ENCODE peak calls at places on chromosomes 6 and 20, in nine cellular contexts. G is heart left ventricle, W is psoas muscle, U is transverse colon, N is mesothelial cell of epicardium, S is mammary epithelial cell, R is mucosa of descending colon, C is HCT116, K is choroid plexus epithelial cell. T is an unnamed sample.

GRCh38 chr6:113352029-113352801 is 504.9 kb upstream of the MARCKS start:
- DNase-seq in G (no peak), R (no peak), K (peak), W (no peak), C (peak), S (peak), N (no peak), U (peak), T (no peak)

GRCh38 chr6:11835065-11835464 is 56.5 kb upstream of the ADTRP start:
- DNase-seq in R (no peak), W (no peak), U (no peak), S (no peak), N (no peak), K (no peak), C (no peak), G (peak), T (no peak)

GRCh38 chr6:29924731-29925130 is 17.6 kb upstream of the HLA-A start:
- DNase-seq in N (no peak), R (no peak), W (no peak), S (peak), G (no peak), C (peak), U (no peak), K (no peak), T (no peak)

GRCh38 chr20:47211036-47211435 is 145.5 kb downstream of the ZMYND8 start:
- DNase-seq in C (no peak), U (no peak), K (no peak), G (no peak), W (no peak), S (no peak), N (no peak), R (no peak), T (no peak)

GRCh38 chr20:63980317-63980805 is 571 bp upstream of the PRPF6 start:
- DNase-seq in N (no peak), R (no peak), K (no peak), C (no peak), W (no peak), U (no peak), G (no peak), S (peak), T (no peak)

GRCh38 chr20:13331536-13331935 is 110.5 kb downstream of the ISM1 start:
- DNase-seq in W (no peak), K (peak), S (peak), C (no peak), N (no peak), U (no peak), G (no peak), R (no peak), T (no peak)

GRCh38 chr20:32189691-32190607 is 17.6 kb downstream of the PLAGL2 start:
- DNase-seq in S (no peak), U (peak), C (no peak), W (peak), G (peak), N (peak), K (peak), R (peak), T (no peak)

GRCh38 chr6:72206606-72207005 is 320.3 kb downstream of the RIMS1 start:
- DNase-seq in U (no peak), N (no peak), S (no peak), G (no peak), C (no peak), W (no peak), R (no peak), K (no peak), T (no peak)

GRCh38 chr20:46809961-46810360 is 84.7 kb upstream of the EYA2 start:
- DNase-seq in N (no peak), U (no peak), C (no peak), R (no peak), K (no peak), W (no peak), G (no peak), S (no peak), T (no peak)

GRCh38 chr6:142374090-142374783 is 72.4 kb downstream of the ADGRG6 start:
- DNase-seq in G (no peak), R (no peak), W (no peak), S (no peak), K (no peak), U (no peak), C (no peak), N (no peak), T (no peak)

GRCh38 chr20:24782221-24782620 is 166.8 kb upstream of the CST7 start:
- DNase-seq in N (no peak), C (no peak), S (no peak), R (no peak), G (no peak), K (no peak), U (no peak), W (no peak), T (no peak)

GRCh38 chr6:41427642-41428401 is 92.4 kb downstream of the NCR2 start:
- DNase-seq in R (peak), G (peak), S (peak), K (no peak), N (no peak), U (peak), C (no peak), W (peak), T (no peak)

GRCh38 chr6:111238464-111239119 is 151.3 kb downstream of the SLC16A10 start:
- DNase-seq in W (no peak), R (no peak), N (no peak), K (peak), S (peak), C (no peak), G (no peak), U (no peak), T (no peak)

GRCh38 chr6:44629636-44630035 is 242.1 kb downstream of the CDC5L start:
- DNase-seq in R (no peak), S (no peak), G (no peak), U (no peak), N (no peak), K (no peak), W (no peak), C (no peak), T (no peak)

GRCh38 chr6:44628347-44628746 is 240.8 kb downstream of the CDC5L start:
- DNase-seq in S (no peak), C (no peak), W (no peak), N (no peak), U (no peak), G (no peak), R (no peak), K (no peak), T (no peak)

GRCh38 chr6:44631968-44632367 is 244.5 kb downstream of the CDC5L start:
- DNase-seq in W (no peak), N (no peak), R (no peak), K (peak), U (no peak), C (no peak), S (no peak), G (no peak), T (no peak)

GRCh38 chr6:44627879-44628271 is 240.4 kb downstream of the CDC5L start:
- DNase-seq in S (no peak), R (no peak), W (no peak), U (no peak), G (no peak), K (no peak), N (no peak), C (no peak), T (no peak)

GRCh38 chr6:44630125-44631028 is 242.9 kb downstream of the CDC5L start:
- DNase-seq in C (peak), S (peak), W (no peak), N (no peak), R (peak), K (peak), G (peak), U (peak), T (no peak)
- TF ChIP-seq CTCF in C (peak), S (peak), W (no peak), N (no peak), R (no peak), K (peak), G (peak), U (peak), T (no peak)

GRCh38 chr20:5393218-5393870 is 76.6 kb upstream of the PROKR2 start:
- DNase-seq in R (no peak), K (no peak), G (no peak), S (no peak), U (no peak), N (no peak), C (no peak), W (no peak), T (no peak)
- TF ChIP-seq CTCF in R (no peak), K (no peak), G (no peak), S (no peak), U (no peak), N (no peak), C (no peak), W (no peak), T (no peak)

DNA sequence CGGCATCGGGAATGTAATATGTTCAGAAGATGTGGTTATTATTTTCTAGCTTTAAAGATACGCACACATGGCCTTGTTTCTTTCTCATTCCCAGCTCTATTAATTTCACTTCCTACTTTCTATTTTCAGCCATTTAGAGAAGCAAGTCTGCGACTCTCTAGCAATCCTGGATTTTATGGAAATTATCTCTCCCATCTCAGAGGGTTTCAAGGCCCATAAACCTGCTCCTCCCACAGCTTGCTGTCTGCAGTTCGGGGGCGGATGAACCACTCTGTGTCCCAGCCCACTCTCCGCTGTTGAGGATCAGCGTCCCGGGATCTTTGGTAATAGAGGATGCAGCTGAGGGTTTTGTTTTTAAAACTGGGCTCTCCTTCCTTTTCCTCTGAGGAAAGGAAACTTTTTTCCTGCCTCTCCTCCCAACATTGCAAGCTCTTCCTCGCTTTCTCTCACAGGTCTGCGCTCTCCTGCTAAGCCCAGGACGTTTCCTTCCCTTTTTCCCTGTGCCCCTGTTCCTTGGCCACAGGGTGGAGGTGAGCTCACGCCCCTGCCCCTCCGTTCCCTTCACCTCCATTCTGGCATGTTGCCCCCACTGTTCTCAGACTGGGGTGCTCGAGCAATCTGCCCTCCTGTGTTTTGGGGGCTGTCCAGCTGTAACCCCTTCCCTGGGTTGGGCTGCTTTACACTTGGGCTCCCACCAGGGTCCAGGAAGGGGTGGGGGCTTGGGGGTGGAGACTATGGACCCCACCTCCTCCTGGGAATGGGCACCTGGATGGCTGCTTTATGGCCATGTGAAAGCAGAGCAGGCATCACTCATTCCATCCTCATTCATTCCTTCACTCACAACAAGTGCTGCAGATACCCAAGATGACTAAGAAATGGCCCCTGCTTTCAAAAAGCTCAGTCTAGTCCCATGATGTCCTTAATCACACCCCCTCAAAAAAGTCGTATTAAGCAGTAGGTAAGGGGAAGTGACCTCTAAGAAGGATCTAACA is 54.9 kb downstream of the ZBTB9 start:
- DNase-seq in K (no peak), R (no peak), S (no peak), W (no peak), N (no peak), G (no peak), U (no peak), C (no peak), T (no peak)
- TF ChIP-seq CTCF in K (no peak), R (no peak), S (no peak), W (no peak), N (no peak), G (no peak), U (no peak), C (no peak), T (no peak)

GRCh38 chr20:41274152-41274551 is 43.4 kb downstream of the ZHX3 start:
- DNase-seq in W (no peak), C (no peak), G (no peak), R (no peak), K (no peak), N (no peak), U (no peak), S (no peak), T (no peak)

GRCh38 chr20:41277049-41277448 is 40.5 kb downstream of the ZHX3 start:
- DNase-seq in C (no peak), S (no peak), U (no peak), R (no peak), G (no peak), W (no peak), N (no peak), K (no peak), T (no peak)

GRCh38 chr20:41276317-41276751 is 41.2 kb downstream of the ZHX3 start:
- DNase-seq in U (no peak), S (no peak), K (peak), R (no peak), C (no peak), N (no peak), G (peak), W (peak), T (no peak)

GRCh38 chr20:41273445-41273844 is 44.1 kb downstream of the ZHX3 start:
- DNase-seq in U (no peak), W (no peak), C (no peak), K (no peak), G (no peak), S (no peak), R (no peak), N (no peak), T (no peak)

DNA sequence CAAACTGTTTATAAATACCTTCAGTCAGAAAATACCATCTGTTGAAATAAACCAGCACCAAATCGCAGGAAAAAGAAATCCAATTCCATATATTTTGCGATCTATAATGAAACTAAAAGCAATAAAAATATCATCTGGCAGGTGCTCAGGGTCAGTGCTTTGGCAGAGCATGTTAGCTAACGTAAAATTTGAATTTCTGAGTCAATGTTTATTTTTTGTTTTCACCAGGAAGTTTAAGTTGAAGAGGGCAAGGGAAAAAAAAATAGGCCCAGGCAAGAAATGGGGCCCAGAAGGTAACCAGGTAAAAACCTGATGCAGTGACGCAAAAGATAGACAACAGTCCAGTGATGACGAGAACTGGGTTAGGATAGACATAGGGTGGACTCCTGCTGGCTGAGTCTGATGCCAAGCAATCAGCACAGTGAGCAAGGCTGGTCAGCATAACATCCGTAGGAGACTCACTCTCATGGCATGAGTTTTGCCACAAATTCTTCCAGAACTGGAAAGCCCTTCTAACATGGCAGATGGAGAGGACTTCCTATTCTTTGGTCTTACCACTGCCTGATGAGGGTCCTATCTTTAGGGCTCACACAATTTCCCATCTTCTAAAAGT is 42.2 kb downstream of the ZHX3 start:
- DNase-seq in N (no peak), R (no peak), U (no peak), W (no peak), K (peak), C (no peak), G (no peak), S (no peak), T (no peak)
- TF ChIP-seq CTCF in N (no peak), R (no peak), U (no peak), W (no peak), K (no peak), C (no peak), G (no peak), S (no peak), T (no peak)

GRCh38 chr6:109182590-109182989 is 87.3 kb downstream of the CEP57L1 start:
- DNase-seq in G (peak), U (no peak), N (no peak), S (no peak), K (no peak), C (no peak), R (no peak), W (peak), T (no peak)

GRCh38 chr6:109184638-109185037 is 89.3 kb downstream of the CEP57L1 start:
- DNase-seq in U (no peak), K (no peak), G (no peak), W (no peak), N (no peak), R (no peak), C (no peak), S (no peak), T (no peak)

GRCh38 chr6:109179507-109179906 is 84.2 kb downstream of the CEP57L1 start:
- DNase-seq in R (no peak), S (no peak), U (no peak), N (no peak), C (no peak), W (no peak), K (no peak), G (no peak), T (no peak)

GRCh38 chr6:109186012-109186411 is 90.7 kb downstream of the CEP57L1 start:
- DNase-seq in N (no peak), W (no peak), G (no peak), S (no peak), R (no peak), C (no peak), U (no peak), K (no peak), T (no peak)

GRCh38 chr6:109183109-109183508 is 87.8 kb downstream of the CEP57L1 start:
- DNase-seq in G (no peak), R (no peak), C (no peak), U (no peak), S (no peak), K (no peak), W (no peak), N (no peak), T (no peak)
- TF ChIP-seq CTCF in G (no peak), R (no peak), C (peak), U (no peak), S (peak), K (no peak), W (no peak), N (no peak), T (no peak)

GRCh38 chr6:10403385-10404106 is 11.3 kb downstream of the TFAP2A start:
- DNase-seq in W (no peak), U (no peak), C (no peak), S (peak), R (no peak), N (no peak), K (peak), G (no peak), T (no peak)

GRCh38 chr6:10402648-10403311 is 12.1 kb downstream of the TFAP2A start:
- DNase-seq in C (no peak), S (no peak), G (no peak), R (no peak), W (no peak), K (no peak), U (no peak), N (no peak), T (no peak)

GRCh38 chr6:10406556-10406955 is 8.3 kb downstream of the TFAP2A start:
- DNase-seq in G (no peak), C (no peak), N (no peak), K (no peak), S (peak), U (no peak), R (no peak), W (no peak), T (no peak)

GRCh38 chr6:10404799-10405524 is 9.9 kb downstream of the TFAP2A start:
- DNase-seq in C (no peak), W (no peak), R (no peak), U (no peak), N (no peak), K (no peak), S (no peak), G (no peak), T (no peak)

GRCh38 chr6:10404107-10404798 is 10.6 kb downstream of the TFAP2A start:
- DNase-seq in C (peak), N (peak), U (peak), R (peak), W (peak), S (peak), K (peak), G (peak), T (peak)
- TF ChIP-seq CTCF in C (peak), N (no peak), U (peak), R (no peak), W (peak), S (peak), K (peak), G (no peak), T (no peak)

T was measured in omental fat pad.